ENCODE peak calls at places on chromosomes 12 and 14, in five cellular contexts. K is stimulated activated CD4-positive, alpha-beta T cell treated with anti-CD3 and anti-CD28 coated beads, TNF-alpha, amount 100 ng/mL, for 24 hours; A is stimulated activated CD8-positive, alpha-beta memory T cell treated with anti-CD3 and anti-CD28 coated beads, Interleukin-15, amount 100 ng/mL, for 24 hours; X is non-pigmented ciliary epithelial cell; B is AG08396. Z is an unnamed sample.

GRCh38 chr14:61470261-61470953 is 149.0 kb downstream of the PRKCH start:
- DNase-seq in K (no peak), A (no peak), X (peak; percentile 98), B (peak; percentile 41), Z (peak; percentile 41)

GRCh38 chr12:110741795-110742717 is 635 bp downstream of the PPP1CC start:
- DNase-seq in K (no peak), A (no peak), X (no peak), B (peak; percentile 34), Z (peak; percentile 23)

GRCh38 chr14:61281186-61281676 is at the start of gene TMEM30B:
- DNase-seq in K (no peak), A (no peak), X (no peak), B (no peak), Z (no peak)

GRCh38 chr12:50082644-50083043 is 2.5 kb upstream of the SMARCD1 start:
- DNase-seq in K (no peak), A (no peak), X (no peak), B (no peak), Z (no peak)

GRCh38 chr12:78636253-78636855 is 228.2 kb upstream of the SYT1 start:
- DNase-seq in K (no peak), A (no peak), X (no peak), B (no peak), Z (no peak)

GRCh38 chr12:75208851-75209781 is 523 bp downstream of the KCNC2 start:
- DNase-seq in K (no peak), A (no peak), X (no peak), B (peak; percentile 58), Z (peak; percentile 31)

GRCh38 chr12:17381211-17381610 is 708.8 kb downstream of the RERGL start:
- DNase-seq in K (no peak), A (no peak), X (peak; percentile 6), B (no peak), Z (no peak)

GRCh38 chr12:91662021-91662420 is 479.4 kb upstream of the DCN start:
- DNase-seq in K (no peak), A (no peak), X (no peak), B (no peak), Z (no peak)

GRCh38 chr14:60758875-60759274 is 24.3 kb downstream of the MNAT1 start:
- DNase-seq in K (no peak), A (no peak), X (no peak), B (no peak), Z (no peak)

GRCh38 chr14:70640938-70641547 is 673 bp upstream of the TTC9 start:
- DNase-seq in K (no peak), A (no peak), X (peak; percentile 35), B (peak; percentile 62), Z (peak; percentile 30)

GRCh38 chr14:69242311-69243224 is 17.4 kb upstream of the GALNT16 start:
- DNase-seq in K (peak; percentile 17), A (no peak), X (peak; percentile 40), B (peak; percentile 71), Z (no peak)

GRCh38 chr12:124914392-124915248 is at the start of gene UBC:
- DNase-seq in K (peak; percentile 82), A (peak; percentile 79), X (no peak), B (peak; percentile 84), Z (peak; percentile 90)

GRCh38 chr12:123971770-123972447 is 722 bp downstream of the CCDC92 start:
- DNase-seq in K (no peak), A (no peak), X (no peak), B (no peak), Z (peak; percentile 31)

GRCh38 chr12:128771681-128772080 is 52.1 kb downstream of the SLC15A4 start:
- DNase-seq in K (no peak), A (no peak), X (no peak), B (no peak), Z (no peak)

GRCh38 chr12:46524778-46525177 is 152.2 kb upstream of the SLC38A2 start:
- DNase-seq in K (no peak), A (no peak), X (no peak), B (peak; percentile 79), Z (peak; percentile 7)

GRCh38 chr14:104794099-104794498 is 1.4 kb downstream of the AKT1 start:
- DNase-seq in K (no peak), A (no peak), X (no peak), B (peak; percentile 79), Z (peak; percentile 69)

GRCh38 chr12:82082476-82082875 is 275.7 kb downstream of the CCDC59 start:
- DNase-seq in K (no peak), A (no peak), X (no peak), B (no peak), Z (no peak)

GRCh38 chr14:105479438-105480164 is 5.0 kb downstream of the CRIP2 start:
- DNase-seq in K (no peak), A (no peak), X (no peak), B (no peak), Z (no peak)

Z was measured in MG63.